ENCODE peak calls at places on chromosomes 3 and 15, in four cellular contexts. One of them, this sample, is unnamed. For H3K4me1, the result is how much of the 10 kb centered on the place peaks cover.

GRCh38 chr3:189833996-189834395 is 202.8 kb downstream of the TP63 start:
- DNase-seq in tibial artery: no peak
- DNase-seq in uterus: no peak
- DNase-seq in PC-9: no peak
- DNase-seq in this sample: no peak

GRCh38 chr3:125350597-125350996 is 24.5 kb downstream of the ZNF148 start:
- DNase-seq in uterus: no peak
- DNase-seq in PC-9: no peak
- DNase-seq in tibial artery: no peak
- DNase-seq in this sample: no peak

GRCh38 chr15:72155021-72155621 is 36.9 kb downstream of the SENP8 start:
- DNase-seq in PC-9: peak
- DNase-seq in tibial artery: peak
- DNase-seq in uterus: peak
- DNase-seq in this sample: peak

GRCh38 chr15:80073197-80073596 is 13.7 kb downstream of the ZFAND6 start:
- DNase-seq in tibial artery: no peak
- DNase-seq in PC-9: no peak
- DNase-seq in uterus: no peak
- DNase-seq in this sample: no peak

GRCh38 chr3:41267975-41268640 is 68.8 kb downstream of the CTNNB1 start:
- DNase-seq in tibial artery: no peak
- DNase-seq in PC-9: peak
- DNase-seq in uterus: no peak
- DNase-seq in this sample: no peak

GRCh38 chr3:53533486-53533885 is 39.1 kb downstream of the CACNA1D start:
- DNase-seq in PC-9: no peak
- DNase-seq in uterus: no peak
- DNase-seq in tibial artery: no peak
- DNase-seq in this sample: no peak

GRCh38 chr15:54289590-54290136 is 311.4 kb downstream of the UNC13C start:
- DNase-seq in PC-9: no peak
- DNase-seq in tibial artery: no peak
- DNase-seq in uterus: no peak
- DNase-seq in this sample: no peak

GRCh38 chr3:116020495-116020894 is 397.2 kb downstream of the GAP43 start:
- DNase-seq in uterus: no peak
- DNase-seq in PC-9: no peak
- DNase-seq in tibial artery: no peak
- DNase-seq in this sample: no peak

GRCh38 chr3:196144383-196145105 is 62.7 kb upstream of the TFRC start:
- DNase-seq in PC-9: no peak
- DNase-seq in uterus: no peak
- DNase-seq in tibial artery: no peak
- DNase-seq in this sample: no peak

GRCh38 chr15:36896949-36897348 is 203.4 kb downstream of the MEIS2 start:
- DNase-seq in uterus: peak
- DNase-seq in tibial artery: no peak
- DNase-seq in PC-9: no peak
- DNase-seq in this sample: no peak

GRCh38 chr3:69856965-69857364 is 117.7 kb downstream of the MITF start:
- DNase-seq in PC-9: no peak
- DNase-seq in tibial artery: no peak
- DNase-seq in uterus: no peak
- DNase-seq in this sample: no peak

GRCh38 chr15:55546718-55547117 is 38.7 kb upstream of the DNAAF4 start:
- DNase-seq in PC-9: peak
- DNase-seq in uterus: no peak
- DNase-seq in tibial artery: no peak
- DNase-seq in this sample: no peak

GRCh38 chr15:66720206-66721010 is 18.4 kb downstream of the SMAD6 start:
- DNase-seq in tibial artery: peak
- DNase-seq in PC-9: peak
- DNase-seq in uterus: no peak
- DNase-seq in this sample: peak

GRCh38 chr15:66721501-66721937 is 19.5 kb downstream of the SMAD6 start:
- DNase-seq in tibial artery: no peak
- DNase-seq in PC-9: no peak
- DNase-seq in uterus: no peak
- DNase-seq in this sample: no peak

GRCh38 chr15:66721020-66721419 is 19.0 kb downstream of the SMAD6 start:
- DNase-seq in PC-9: no peak
- DNase-seq in uterus: no peak
- DNase-seq in tibial artery: no peak
- DNase-seq in this sample: no peak

GRCh38 chr15:66722757-66723540 is 20.9 kb downstream of the SMAD6 start:
- DNase-seq in uterus: no peak
- DNase-seq in tibial artery: no peak
- DNase-seq in PC-9: no peak
- DNase-seq in this sample: peak

GRCh38 chr15:66721954-66722353 is 19.9 kb downstream of the SMAD6 start:
- DNase-seq in tibial artery: no peak
- DNase-seq in uterus: no peak
- DNase-seq in PC-9: no peak
- DNase-seq in this sample: no peak
- H3K4me1 ChIP-seq in tibial artery: half or more
- H3K4me1 ChIP-seq in uterus: under half
- H3K4me1 ChIP-seq in PC-9: under half
- H3K4me1 ChIP-seq in this sample: half or more

GRCh38 chr3:129461461-129462146 is 21.6 kb downstream of the IFT122 start:
- DNase-seq in tibial artery: no peak
- DNase-seq in uterus: no peak
- DNase-seq in PC-9: peak
- DNase-seq in this sample: no peak

GRCh38 chr3:129460155-129460554 is 20.1 kb downstream of the IFT122 start:
- DNase-seq in uterus: no peak
- DNase-seq in PC-9: no peak
- DNase-seq in tibial artery: no peak
- DNase-seq in this sample: no peak

GRCh38 chr3:129460572-129460971 is 20.5 kb downstream of the IFT122 start:
- DNase-seq in uterus: no peak
- DNase-seq in PC-9: no peak
- DNase-seq in tibial artery: no peak
- DNase-seq in this sample: no peak

GRCh38 chr3:129462365-129462968 is 22.4 kb downstream of the IFT122 start:
- DNase-seq in tibial artery: no peak
- DNase-seq in PC-9: no peak
- DNase-seq in uterus: no peak
- DNase-seq in this sample: no peak

DNA sequence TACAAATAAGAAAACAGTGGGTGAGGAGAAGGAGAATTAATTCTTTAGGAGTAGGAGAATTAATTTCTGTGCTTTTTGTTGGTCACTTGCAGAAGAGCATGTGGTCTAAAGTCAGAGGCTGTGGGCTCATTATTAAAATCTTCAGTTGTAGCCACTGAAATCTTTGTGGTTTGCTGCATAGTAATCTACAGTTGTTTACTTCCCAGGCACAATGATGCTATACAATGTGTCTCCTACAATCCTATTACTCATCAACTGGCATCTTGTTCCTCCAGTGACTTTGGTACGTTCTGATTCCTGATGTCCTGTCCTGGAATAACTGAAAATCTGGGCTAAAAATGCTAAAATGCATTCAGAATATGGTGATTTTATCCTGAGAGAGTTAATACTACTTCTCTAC is 21.0 kb downstream of the IFT122 start:
- DNase-seq in uterus: no peak
- DNase-seq in tibial artery: no peak
- DNase-seq in PC-9: no peak
- DNase-seq in this sample: no peak
- H3K27ac ChIP-seq in uterus: no peak
- H3K27ac ChIP-seq in tibial artery: no peak
- H3K27ac ChIP-seq in PC-9: peak
- H3K27ac ChIP-seq in this sample: no peak

GRCh38 chr3:37026851-37027250 is 33.5 kb downstream of the MLH1 start:
- DNase-seq in PC-9: no peak
- DNase-seq in tibial artery: no peak
- DNase-seq in uterus: no peak
- DNase-seq in this sample: no peak

GRCh38 chr3:37025562-37026335 is 32.4 kb downstream of the MLH1 start:
- DNase-seq in PC-9: no peak
- DNase-seq in tibial artery: no peak
- DNase-seq in uterus: no peak
- DNase-seq in this sample: no peak

GRCh38 chr3:37028329-37028728 is 35.0 kb downstream of the MLH1 start:
- DNase-seq in tibial artery: peak
- DNase-seq in PC-9: no peak
- DNase-seq in uterus: peak
- DNase-seq in this sample: no peak

GRCh38 chr3:37024820-37025405 is 31.6 kb downstream of the MLH1 start:
- DNase-seq in PC-9: no peak
- DNase-seq in tibial artery: no peak
- DNase-seq in uterus: no peak
- DNase-seq in this sample: no peak

GRCh38 chr3:37024092-37024491 is 30.8 kb downstream of the MLH1 start:
- DNase-seq in uterus: no peak
- DNase-seq in tibial artery: no peak
- DNase-seq in PC-9: no peak
- DNase-seq in this sample: no peak
- TF ChIP-seq CTCF in uterus: no peak
- TF ChIP-seq CTCF in tibial artery: peak
- TF ChIP-seq CTCF in PC-9: peak
- TF ChIP-seq CTCF in this sample: peak

DNA sequence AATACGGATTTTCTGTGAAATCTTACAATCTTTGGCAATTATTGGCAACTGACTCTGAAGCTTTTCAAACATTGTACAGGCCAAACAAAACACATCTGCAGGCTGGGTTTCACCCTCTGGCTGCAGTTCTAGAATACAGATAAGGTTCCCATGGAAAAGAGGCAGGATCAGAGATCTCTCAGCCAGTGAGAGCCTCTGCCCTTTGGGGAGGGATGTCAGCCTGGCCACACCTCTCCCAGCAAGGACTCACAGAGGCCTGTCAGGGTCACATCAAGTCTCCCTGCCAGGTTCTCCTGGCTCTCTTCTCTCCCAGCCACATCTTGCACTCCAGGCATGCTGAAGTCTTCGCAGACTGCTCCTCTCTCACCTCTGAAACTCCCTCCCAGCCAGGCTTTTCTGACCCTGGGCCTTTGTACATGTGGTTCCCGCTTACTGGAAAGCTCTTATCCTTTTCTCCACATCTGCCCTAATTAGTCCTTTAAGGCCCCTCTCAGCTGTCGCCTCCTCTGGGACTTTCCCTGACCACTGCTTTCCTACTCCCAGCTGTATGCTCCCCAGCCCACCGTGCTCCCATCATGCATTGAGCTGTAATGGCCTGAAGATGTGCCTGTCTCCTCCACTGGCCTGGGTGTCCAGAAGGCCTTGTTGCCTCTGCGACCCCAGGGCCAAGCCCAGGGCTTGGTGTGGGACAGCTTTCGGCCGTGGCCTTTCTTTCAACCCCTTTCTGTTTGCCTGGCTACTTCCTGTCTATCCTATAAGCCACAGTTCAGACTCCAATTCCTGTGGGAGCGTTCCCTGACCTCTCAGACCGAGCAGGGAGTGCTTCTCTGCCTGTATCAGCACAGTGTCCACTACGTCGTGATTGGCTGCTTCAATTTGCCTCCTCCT is 4.3 kb downstream of the RBP1 start:
- DNase-seq in uterus: peak
- DNase-seq in tibial artery: peak
- DNase-seq in PC-9: peak
- DNase-seq in this sample: no peak
- H3K4me1 ChIP-seq in uterus: under half
- H3K4me1 ChIP-seq in tibial artery: under half
- H3K4me1 ChIP-seq in PC-9: half or more
- H3K4me1 ChIP-seq in this sample: under half

GRCh38 chr3:15317164-15317477 is 15.3 kb downstream of the SH3BP5 start:
- DNase-seq in uterus: no peak
- DNase-seq in PC-9: no peak
- DNase-seq in tibial artery: peak
- DNase-seq in this sample: no peak

GRCh38 chr3:15315003-15315402 is 17.4 kb downstream of the SH3BP5 start:
- DNase-seq in PC-9: no peak
- DNase-seq in tibial artery: peak
- DNase-seq in uterus: no peak
- DNase-seq in this sample: no peak

GRCh38 chr3:15319127-15319526 is 13.3 kb downstream of the SH3BP5 start:
- DNase-seq in PC-9: no peak
- DNase-seq in uterus: no peak
- DNase-seq in tibial artery: no peak
- DNase-seq in this sample: no peak

GRCh38 chr3:15319575-15319974 is 12.8 kb downstream of the SH3BP5 start:
- DNase-seq in uterus: peak
- DNase-seq in tibial artery: peak
- DNase-seq in PC-9: no peak
- DNase-seq in this sample: no peak

DNA sequence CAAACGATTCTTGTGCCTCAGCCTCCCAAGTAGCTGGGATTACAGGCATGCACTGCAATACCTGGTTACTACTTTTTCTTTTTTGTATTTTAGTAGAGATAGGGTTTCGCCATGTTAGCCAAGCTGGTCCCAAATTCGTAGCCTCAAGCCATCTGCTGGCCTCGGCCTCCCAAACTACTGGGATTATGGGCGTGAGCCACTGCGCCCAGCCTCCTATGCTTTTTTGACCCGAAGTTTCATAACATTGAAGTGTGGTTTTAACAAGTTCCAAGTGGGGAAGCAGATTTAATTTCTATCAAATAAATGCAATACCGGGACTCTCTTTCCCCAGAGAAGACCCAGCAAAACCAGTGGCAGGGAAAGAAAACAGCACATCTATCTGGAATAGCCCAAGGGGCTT is 13.7 kb downstream of the SH3BP5 start:
- DNase-seq in tibial artery: no peak
- DNase-seq in PC-9: no peak
- DNase-seq in uterus: no peak
- DNase-seq in this sample: no peak
- H3K27ac ChIP-seq in tibial artery: peak
- H3K27ac ChIP-seq in PC-9: no peak
- H3K27ac ChIP-seq in uterus: peak
- H3K27ac ChIP-seq in this sample: peak

GRCh38 chr15:62588930-62589655 is 424.0 kb upstream of the C2CD4B start:
- DNase-seq in tibial artery: no peak
- DNase-seq in uterus: no peak
- DNase-seq in PC-9: no peak
- DNase-seq in this sample: no peak
- TF ChIP-seq CTCF in tibial artery: peak
- TF ChIP-seq CTCF in uterus: no peak
- TF ChIP-seq CTCF in PC-9: no peak
- TF ChIP-seq CTCF in this sample: no peak

DNA sequence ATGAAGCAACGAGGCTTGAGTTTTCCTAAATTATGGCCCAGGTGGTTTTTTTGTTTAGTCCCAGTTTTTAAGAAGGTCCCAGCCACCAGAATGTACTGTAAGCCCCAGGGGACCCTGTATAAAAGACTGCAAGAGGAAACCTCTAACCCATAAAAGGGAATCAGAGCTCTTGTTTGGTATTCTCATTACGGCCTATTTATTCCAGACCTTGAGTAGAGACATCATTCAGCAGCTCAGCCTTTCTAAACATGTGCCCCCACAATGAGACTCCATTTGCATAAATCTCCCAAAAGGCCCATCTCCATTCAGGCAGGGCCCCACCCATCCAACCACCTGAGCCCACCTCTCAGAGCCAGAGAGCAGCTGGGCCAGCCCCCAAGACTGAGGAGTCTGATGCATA is 25.7 kb downstream of the ZDHHC3 start:
- DNase-seq in PC-9: no peak
- DNase-seq in tibial artery: no peak
- DNase-seq in uterus: no peak
- DNase-seq in this sample: no peak
- H3K4me1 ChIP-seq in PC-9: under half
- H3K4me1 ChIP-seq in tibial artery: under half
- H3K4me1 ChIP-seq in uterus: under half
- H3K4me1 ChIP-seq in this sample: under half

This sample was measured in upper lobe of right lung.